ENCODE peak calls at places on chromosomes 13 and 19, in nine cellular contexts. R is psoas muscle, S is mesenchymal stem cell, D is breast epithelium, Q is testis, G is tibial artery, W is GM23338, N is pancreas, X is H9. Z is an unnamed sample.
A peak's percentile ranks its signal among the peaks of the same experiment; 100 is the strongest.

GRCh38 chr19:42683917-42684513 is 56.3 kb downstream of the PSG3 start:
- DNase-seq in R (no peak), S (peak; percentile 7), D (no peak), Q (peak; percentile 60), G (no peak), W (peak; percentile 61), N (no peak), X (no peak), Z (no peak)

GRCh38 chr13:107867701-107868661 is 347.4 kb downstream of the LIG4 start:
- DNase-seq in R (no peak), S (peak; percentile 76), D (no peak), Q (peak; percentile 62), G (no peak), W (peak; percentile 83), N (peak; percentile 40), X (peak; percentile 66), Z (peak; percentile 66)

GRCh38 chr19:48480476-48481190 is 11.5 kb downstream of the CYTH2 start:
- DNase-seq in R (peak; percentile 71), S (no peak), D (no peak), Q (peak; percentile 55), G (peak; percentile 53), W (peak; percentile 71), N (no peak), X (no peak), Z (no peak)

GRCh38 chr19:14505488-14506239 is 9.7 kb upstream of the GIPC1 start:
- DNase-seq in R (peak; percentile 72), S (peak; percentile 86), D (peak; percentile 73), Q (no peak), G (no peak), W (peak; percentile 89), N (peak; percentile 58), X (peak; percentile 90), Z (peak; percentile 88)

GRCh38 chr19:35297922-35298321 is 6.0 kb downstream of the MAG start:
- DNase-seq in R (no peak), S (no peak), D (no peak), Q (no peak), G (no peak), W (no peak), N (no peak), X (no peak), Z (no peak)

GRCh38 chr13:25833761-25834160 is 218.1 kb downstream of the SHISA2 start:
- DNase-seq in R (no peak), S (no peak), D (no peak), Q (no peak), G (no peak), W (no peak), N (no peak), X (no peak), Z (no peak)

GRCh38 chr13:26061947-26062346 is 10.1 kb upstream of the SHISA2 start:
- DNase-seq in R (no peak), S (peak; percentile 92), D (no peak), Q (no peak), G (no peak), W (no peak), N (no peak), X (no peak), Z (peak; percentile 53)

GRCh38 chr13:46374710-46375109 is 12.3 kb downstream of the RUBCNL start:
- DNase-seq in R (no peak), S (no peak), D (no peak), Q (no peak), G (no peak), W (no peak), N (no peak), X (no peak), Z (no peak)

GRCh38 chr13:95267662-95268369 is 33.4 kb downstream of the ABCC4 start:
- DNase-seq in R (no peak), S (peak; percentile 99), D (no peak), Q (no peak), G (no peak), W (no peak), N (no peak), X (no peak), Z (peak; percentile 84)

GRCh38 chr19:18723871-18724377 is 40.4 kb downstream of the CRTC1 start:
- DNase-seq in R (no peak), S (no peak), D (no peak), Q (no peak), G (no peak), W (no peak), N (no peak), X (no peak), Z (no peak)

GRCh38 chr19:18725755-18726416 is 42.4 kb downstream of the CRTC1 start:
- DNase-seq in R (peak; percentile 84), S (no peak), D (no peak), Q (peak; percentile 77), G (no peak), W (no peak), N (no peak), X (peak; percentile 20), Z (no peak)

GRCh38 chr19:18729933-18730530 is 46.6 kb downstream of the CRTC1 start:
- DNase-seq in R (no peak), S (no peak), D (no peak), Q (no peak), G (no peak), W (no peak), N (no peak), X (peak; percentile 28), Z (no peak)

GRCh38 chr19:18726846-18727245 is 43.4 kb downstream of the CRTC1 start:
- DNase-seq in R (no peak), S (no peak), D (no peak), Q (no peak), G (no peak), W (no peak), N (no peak), X (no peak), Z (no peak)

GRCh38 chr19:18726417-18726767 is 42.9 kb downstream of the CRTC1 start:
- DNase-seq in R (no peak), S (no peak), D (no peak), Q (no peak), G (no peak), W (no peak), N (no peak), X (no peak), Z (no peak)
- H3K27ac ChIP-seq in R (no peak overlapping the region), S (no peak overlapping the region), D (no peak overlapping the region), Q (no peak overlapping the region), G (no peak overlapping the region), W (no peak overlapping the region), N (no peak overlapping the region), X (no peak overlapping the region), Z (no peak overlapping the region)

GRCh38 chr19:1847684-1848398 is 442 bp downstream of the REXO1 start:
- DNase-seq in R (no peak), S (peak; percentile 88), D (no peak), Q (peak; percentile 66), G (no peak), W (peak; percentile 76), N (no peak), X (no peak), Z (peak; percentile 79)

GRCh38 chr19:1849999-1850398 is 1.7 kb upstream of the REXO1 start:
- DNase-seq in R (no peak), S (no peak), D (no peak), Q (no peak), G (no peak), W (no peak), N (no peak), X (no peak), Z (no peak)

GRCh38 chr19:1849132-1849474 is 820 bp upstream of the REXO1 start:
- DNase-seq in R (no peak), S (no peak), D (no peak), Q (no peak), G (no peak), W (no peak), N (no peak), X (no peak), Z (no peak)

GRCh38 chr19:1847348-1847683 is 967 bp downstream of the REXO1 start:
- DNase-seq in R (no peak), S (no peak), D (no peak), Q (no peak), G (no peak), W (no peak), N (no peak), X (no peak), Z (no peak)

GRCh38 chr19:1848399-1849131 is at the start of gene REXO1:
- DNase-seq in R (peak; percentile 97), S (peak; percentile 94), D (peak; percentile 96), Q (peak; percentile 97), G (peak; percentile 92), W (peak; percentile 97), N (peak; percentile 97), X (peak; percentile 94), Z (peak; percentile 92)
- H3K4me1 ChIP-seq in R (peaks cover 41% of the 10 kb centered on the region), S (peaks cover 33% of the 10 kb centered on the region), D (peaks cover 21% of the 10 kb centered on the region), Q (peaks cover 43% of the 10 kb centered on the region), G (peaks cover 44% of the 10 kb centered on the region), W (peaks cover 3% of the 10 kb centered on the region), N (peaks cover 17% of the 10 kb centered on the region), X (no peaks in the 10 kb centered on the region), Z (peaks cover 23% of the 10 kb centered on the region)

GRCh38 chr19:4534836-4535658 is at the start of gene PLIN5:
- DNase-seq in R (peak; percentile 95), S (peak; percentile 38), D (peak; percentile 51), Q (peak; percentile 89), G (peak; percentile 32), W (peak; percentile 96), N (peak; percentile 97), X (peak; percentile 95), Z (peak; percentile 70)
- H3K27ac ChIP-seq in R (peak within 1 kb of the TSS; percentile 90), S (no peak within 1 kb of the TSS), D (peak within 1 kb of the TSS; percentile 60), Q (no peak within 1 kb of the TSS), G (no peak within 1 kb of the TSS), W (no peak within 1 kb of the TSS), N (peak within 1 kb of the TSS; percentile 87), X (no peak within 1 kb of the TSS), Z (no peak within 1 kb of the TSS)

DNA sequence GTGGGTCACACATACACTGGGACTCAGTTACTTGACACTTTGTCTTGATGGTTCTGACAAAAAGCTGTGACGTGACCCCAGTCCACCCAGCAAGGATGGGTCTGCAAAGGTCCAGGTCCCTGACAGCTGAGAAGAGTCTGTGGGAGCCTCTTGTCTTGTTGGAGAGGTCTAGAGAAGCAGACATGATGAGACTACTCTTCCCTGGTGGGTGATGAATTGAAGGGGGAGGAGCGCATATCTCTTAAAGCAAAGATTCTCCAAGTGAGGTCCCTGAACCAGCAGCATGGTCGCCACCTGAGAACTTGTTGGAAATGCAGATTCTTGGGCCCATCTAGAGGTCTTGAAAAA is 78.5 kb upstream of the MEDAG start:
- DNase-seq in R (no peak), S (no peak), D (no peak), Q (no peak), G (no peak), W (no peak), N (no peak), X (no peak), Z (no peak)
- H3K4me1 ChIP-seq in R (no peaks in the 10 kb centered on the region), S (peaks cover 17% of the 10 kb centered on the region), D (no peaks in the 10 kb centered on the region), Q (no peaks in the 10 kb centered on the region), G (no peaks in the 10 kb centered on the region), W (peaks cover 6% of the 10 kb centered on the region), N (no peaks in the 10 kb centered on the region), X (no peaks in the 10 kb centered on the region), Z (peaks cover 18% of the 10 kb centered on the region)

GRCh38 chr13:91813255-91813654 is 414.8 kb downstream of the GPC5 start:
- DNase-seq in R (no peak), S (no peak), D (no peak), Q (no peak), G (no peak), W (no peak), N (no peak), X (no peak), Z (no peak)
- H3K27ac ChIP-seq in R (no peak overlapping the region), S (no peak overlapping the region), D (no peak overlapping the region), Q (no peak overlapping the region), G (no peak overlapping the region), W (no peak overlapping the region), N (no peak overlapping the region), X (no peak overlapping the region), Z (no peak overlapping the region)

Z was measured in SJSA1.